ENCODE peak calls at places on chromosomes 4 and X, in nine cellular contexts. I is stimulated activated CD4-positive, alpha-beta T cell treated with anti-CD3 and anti-CD28 coated beads, Interleukin-12 subunit alpha, Interleukin-12 subunit beta, amount 100 ng/mL, for 24 hours; F is H4; T is lower leg skin; G is iPS-NIHi11; R is posterior vena cava; K is SJSA1; W is activated T-cell treated with anti-CD3 and anti-CD28 coated beads for 1 hour; P is CD8-positive, alpha-beta memory T cell. Z is an unnamed sample.

GRCh38 chrX:36898301-36898700 is 109.9 kb upstream of the FAM47C start:
- DNase-seq in I (no peak), R (no peak), G (peak; percentile 17), T (no peak), F (peak; percentile 40), K (no peak), P (no peak), W (no peak), Z (no peak)

GRCh38 chr4:16043820-16044554 is 39.8 kb downstream of the PROM1 start:
- DNase-seq in P (no peak), K (no peak), F (no peak), R (no peak), G (no peak), I (no peak), T (no peak), W (no peak), Z (no peak)

GRCh38 chrX:70174754-70175153 is 2.5 kb upstream of the DGAT2L6 start:
- DNase-seq in G (no peak), I (no peak), W (no peak), K (no peak), T (no peak), F (no peak), P (no peak), R (no peak), Z (no peak)

GRCh38 chr4:73674451-73674919 is 54.2 kb upstream of the RASSF6 start:
- DNase-seq in F (no peak), K (no peak), P (no peak), R (no peak), W (no peak), G (no peak), I (no peak), T (no peak), Z (no peak)

GRCh38 chrX:34300871-34301270 is 168.8 kb upstream of the FAM47A start:
- DNase-seq in P (no peak), T (no peak), W (no peak), R (no peak), F (peak; percentile 50), K (peak; percentile 23), G (peak; percentile 23), I (no peak), Z (no peak)

GRCh38 chrX:133081990-133082389 is 14.9 kb downstream of the USP26 start:
- DNase-seq in G (no peak), W (no peak), R (no peak), P (peak; percentile 2), T (no peak), F (no peak), K (no peak), I (no peak), Z (no peak)

GRCh38 chrX:153755136-153755535 is 8.9 kb upstream of the PLXNB3 start:
- DNase-seq in W (no peak), G (no peak), I (no peak), R (no peak), F (no peak), T (no peak), K (no peak), P (no peak), Z (no peak)

GRCh38 chr4:2462992-2463762 is 5.7 kb upstream of the RNF4 start:
- DNase-seq in K (no peak), W (no peak), G (peak; percentile 2), T (no peak), F (no peak), R (peak; percentile 51), P (no peak), I (no peak), Z (no peak)

GRCh38 chrX:121349263-121349662 is 301.9 kb downstream of the GLUD2 start:
- DNase-seq in G (no peak), F (no peak), T (no peak), K (no peak), R (no peak), W (no peak), I (no peak), P (no peak), Z (no peak)

GRCh38 chrX:76428243-76429130 is 977 bp downstream of the MAGEE1 start:
- DNase-seq in W (peak; percentile 19), G (peak; percentile 4), R (peak; percentile 79), F (no peak), T (no peak), I (no peak), K (no peak), P (peak; percentile 72), Z (peak; percentile 25)

GRCh38 chr4:43680416-43680815 is 768.2 kb downstream of the KCTD8 start:
- DNase-seq in W (no peak), I (no peak), G (no peak), R (no peak), T (no peak), K (no peak), P (no peak), F (no peak), Z (no peak)

GRCh38 chr4:80261989-80262600 is 4.4 kb upstream of the FGF5 start:
- DNase-seq in G (no peak), F (no peak), T (no peak), I (no peak), R (no peak), K (no peak), W (no peak), P (no peak), Z (no peak)

GRCh38 chr4:113744667-113745241 is 16.8 kb downstream of the CAMK2D start:
- DNase-seq in T (no peak), R (no peak), K (no peak), G (no peak), F (no peak), I (no peak), W (no peak), P (no peak), Z (no peak)

GRCh38 chr4:183429489-183429888 is 14.9 kb upstream of the CDKN2AIP start:
- DNase-seq in T (no peak), W (no peak), G (no peak), I (no peak), R (no peak), P (no peak), K (peak; percentile 21), F (no peak), Z (no peak)

GRCh38 chr4:48557478-48557877 is 67.4 kb downstream of the ZAR1 start:
- DNase-seq in T (no peak), I (no peak), P (no peak), F (peak; percentile 9), K (no peak), R (no peak), W (no peak), G (peak; percentile 43), Z (no peak)

GRCh38 chr4:21512351-21512750 is 436.2 kb downstream of the KCNIP4 start:
- DNase-seq in W (no peak), P (no peak), G (peak; percentile 47), R (no peak), F (peak; percentile 47), K (no peak), T (no peak), I (no peak), Z (no peak)

GRCh38 chrX:3811331-3812311 is 98.2 kb upstream of the PRKX start:
- DNase-seq in I (peak; percentile 2), P (peak; percentile 53), G (no peak), K (no peak), T (no peak), R (no peak), W (no peak), F (peak; percentile 64), Z (no peak)

GRCh38 chr4:143224255-143224654 is 39.5 kb downstream of the USP38 start:
- DNase-seq in R (no peak), G (no peak), F (no peak), W (no peak), T (no peak), P (no peak), K (no peak), I (no peak), Z (no peak)

GRCh38 chr4:183591301-183591700 is 67.7 kb downstream of the RWDD4 start:
- DNase-seq in I (no peak), G (no peak), P (no peak), R (no peak), K (no peak), W (no peak), T (no peak), F (no peak), Z (no peak)

Z was measured in RWPE2.